ENCODE peak calls at places on chromosomes 12 and 14, in six cellular contexts. V is esophagus squamous epithelium; F is epithelial cell of proximal tubule; S is CD8-positive, alpha-beta T cell; E is heart left ventricle; H is pancreas. A is an unnamed sample.

GRCh38 chr12:100794441-100795192 is at the start of gene ANO4:
- DNase-seq in V (no peak), F (no peak), S (no peak), E (no peak), H (no peak), A (no peak)

GRCh38 chr12:98644433-98644711 is 216 bp downstream of the IKBIP start:
- DNase-seq in V (no peak), F (no peak), S (no peak), E (no peak), H (no peak), A (no peak)

GRCh38 chr12:1443421-1444141 is 150.8 kb downstream of the FBXL14 start:
- DNase-seq in V (no peak), F (no peak), S (no peak), E (no peak), H (no peak), A (no peak)

GRCh38 chr12:42144174-42144423 is 575 bp downstream of the GXYLT1 start:
- DNase-seq in V (no peak), F (no peak), S (no peak), E (no peak), H (no peak), A (no peak)

GRCh38 chr14:52906141-52906601 is 44.7 kb downstream of the FERMT2 start:
- DNase-seq in V (no peak), F (peak; percentile 77), S (no peak), E (no peak), H (no peak), A (peak; percentile 60)

GRCh38 chr12:101039848-101040531 is 170.0 kb downstream of the SLC5A8 start:
- DNase-seq in V (no peak), F (peak; percentile 74), S (no peak), E (no peak), H (no peak), A (no peak)

GRCh38 chr12:40015360-40015759 is 90.5 kb downstream of the SLC2A13 start:
- DNase-seq in V (no peak), F (no peak), S (no peak), E (no peak), H (no peak), A (no peak)

GRCh38 chr12:3199551-3200031 is 122.4 kb downstream of the TSPAN9 start:
- DNase-seq in V (no peak), F (no peak), S (no peak), E (no peak), H (no peak), A (no peak)

GRCh38 chr12:18827913-18828312 is 90.0 kb downstream of the CAPZA3 start:
- DNase-seq in V (no peak), F (no peak), S (no peak), E (no peak), H (no peak), A (no peak)

GRCh38 chr12:4251228-4251891 is 22.2 kb upstream of the CCND2 start:
- DNase-seq in V (no peak), F (no peak), S (peak; percentile 58), E (no peak), H (no peak), A (no peak)

GRCh38 chr12:42145552-42146215 is 1.0 kb upstream of the GXYLT1 start:
- DNase-seq in V (no peak), F (no peak), S (no peak), E (no peak), H (no peak), A (no peak)

GRCh38 chr12:124273630-124274029 is 21.3 kb upstream of the RFLNA start:
- DNase-seq in V (no peak), F (no peak), S (no peak), E (no peak), H (no peak), A (peak; percentile 26)
- TF ChIP-seq CTCF in V (no peak), F (peak; percentile 42), S (no peak), E (no peak), H (no peak), A (peak; percentile 33)

GRCh38 chr12:47634127-47634526 is 71.7 kb downstream of the RPAP3 start:
- DNase-seq in V (no peak), F (no peak), S (no peak), E (no peak), H (no peak), A (no peak)

DNA sequence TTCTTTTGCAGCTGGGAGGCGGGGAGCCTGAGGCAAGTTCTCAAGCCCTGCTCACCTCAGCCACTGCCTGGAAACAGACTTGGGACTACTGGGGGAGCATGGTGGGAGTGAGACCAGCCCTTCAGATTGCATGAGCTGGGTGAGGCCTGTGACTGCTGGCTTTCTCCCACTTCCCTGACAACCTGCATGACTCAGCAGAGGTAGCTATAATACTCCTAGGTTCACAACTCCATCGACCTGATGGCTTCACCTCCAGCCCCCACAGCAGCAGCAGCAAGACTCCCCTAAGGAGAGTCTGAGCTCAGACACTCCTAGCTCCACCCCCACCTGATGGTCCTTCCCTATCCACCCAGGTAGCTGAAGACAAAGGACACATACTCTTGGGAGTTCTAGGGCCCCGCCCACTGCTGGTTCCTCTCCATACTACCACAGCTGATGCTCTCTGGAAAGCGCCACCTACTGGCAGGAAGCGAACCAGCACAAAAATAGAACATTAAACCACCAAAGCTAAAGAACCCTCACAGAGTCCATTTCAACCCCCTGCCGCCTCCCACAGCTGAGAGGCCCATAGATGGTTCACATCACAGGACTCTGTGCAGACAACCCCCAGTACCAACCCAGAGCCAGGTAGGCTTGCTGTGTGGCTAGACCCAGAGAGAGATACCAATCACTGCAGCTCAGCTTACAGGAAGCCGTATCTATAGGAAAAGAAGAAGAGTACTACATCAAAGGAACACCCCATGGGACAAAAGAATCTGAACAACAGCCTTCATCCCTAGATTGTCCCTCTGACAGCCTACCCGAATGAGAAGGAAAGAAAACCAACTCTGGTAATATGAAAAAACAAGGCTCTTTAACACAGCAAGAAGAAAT is 68.7 kb downstream of the RPAP3 start:
- DNase-seq in V (no peak), F (no peak), S (peak; percentile 28), E (no peak), H (no peak), A (no peak)
- TF ChIP-seq CTCF in V (no peak), F (peak; percentile 70), S (no peak), E (peak; percentile 25), H (no peak), A (peak; percentile 53)

GRCh38 chr14:99793213-99794155 is at the start of gene EML1:
- DNase-seq in V (no peak), F (no peak), S (peak; percentile 65), E (peak; percentile 89), H (peak; percentile 86), A (peak; percentile 39)
- TF ChIP-seq CTCF in V (no peak), F (no peak), S (no peak), E (no peak), H (no peak), A (no peak)

GRCh38 chr14:102928412-102929348 is 6.2 kb downstream of the AMN start:
- DNase-seq in V (peak; percentile 33), F (no peak), S (peak; percentile 88), E (peak; percentile 59), H (peak; percentile 66), A (no peak)
- TF ChIP-seq CTCF in V (no peak), F (no peak), S (no peak), E (no peak), H (no peak), A (no peak)

GRCh38 chr12:109910969-109911348 is 10.9 kb downstream of the TCHP start:
- DNase-seq in V (no peak), F (no peak), S (no peak), E (no peak), H (no peak), A (no peak)
- TF ChIP-seq CTCF in V (no peak), F (peak; percentile 35), S (no peak), E (no peak), H (no peak), A (peak; percentile 52)

DNA sequence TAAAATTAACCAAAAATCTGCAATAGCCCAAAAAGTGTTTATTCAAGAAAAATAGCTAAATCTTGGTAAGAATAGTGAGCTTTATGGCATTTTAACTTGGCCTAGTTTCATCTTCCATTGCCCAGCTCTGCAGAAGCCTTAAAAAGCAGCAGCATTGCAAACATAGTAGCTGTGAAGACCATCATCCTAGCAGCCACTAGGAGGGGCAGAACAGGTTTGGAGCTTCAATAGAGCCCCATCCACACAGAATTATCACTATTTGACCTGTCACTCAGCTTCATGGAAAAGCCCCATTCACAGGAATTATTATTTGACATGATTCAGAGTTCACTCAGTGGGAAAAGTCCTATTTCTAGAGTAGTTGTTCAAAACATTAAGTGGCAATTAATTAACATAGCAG is 7.3 kb downstream of the CLEC14A start:
- DNase-seq in V (no peak), F (no peak), S (no peak), E (no peak), H (no peak), A (no peak)
- TF ChIP-seq CTCF in V (no peak), F (peak; percentile 29), S (no peak), E (no peak), H (no peak), A (peak; percentile 24)

GRCh38 chr12:114013601-114014345 is 47.6 kb upstream of the RBM19 start:
- DNase-seq in V (no peak), F (no peak), S (no peak), E (no peak), H (no peak), A (no peak)
- TF ChIP-seq CTCF in V (no peak), F (peak; percentile 33), S (no peak), E (no peak), H (no peak), A (peak; percentile 5)

GRCh38 chr14:39267592-39268112 is 33.9 kb downstream of the MIA2 start:
- DNase-seq in V (no peak), F (no peak), S (peak; percentile 24), E (no peak), H (no peak), A (no peak)

GRCh38 chr14:39265741-39266588 is 32.2 kb downstream of the MIA2 start:
- DNase-seq in V (no peak), F (peak; percentile 55), S (no peak), E (peak; percentile 74), H (no peak), A (no peak)

GRCh38 chr14:39266589-39266870 is 32.8 kb downstream of the MIA2 start:
- DNase-seq in V (peak; percentile 14), F (no peak), S (no peak), E (peak; percentile 65), H (peak; percentile 91), A (no peak)

GRCh38 chr14:39268393-39268792 is 34.7 kb downstream of the MIA2 start:
- DNase-seq in V (no peak), F (no peak), S (no peak), E (no peak), H (no peak), A (no peak)

GRCh38 chr14:39266871-39267591 is 33.3 kb downstream of the MIA2 start:
- DNase-seq in V (peak; percentile 37), F (no peak), S (peak; percentile 72), E (peak; percentile 89), H (peak; percentile 89), A (no peak)
- TF ChIP-seq CTCF in V (no peak), F (no peak), S (no peak), E (no peak), H (no peak), A (no peak)